ENCODE peak calls at places on chromosomes 11 and 22, in four cellular contexts. T is HL-60, X is fibroblast of mammary gland, O is mammary epithelial cell. I is an unnamed sample.

GRCh38 chr11:16204261-16204660 is 152.1 kb downstream of the SOX6 start:
- DNase-seq in X (no peak), T (no peak), O (no peak), I (no peak)

GRCh38 chr11:75035911-75036536 is 47.3 kb downstream of the NEU3 start:
- DNase-seq in X (no peak), O (peak), T (peak), I (no peak)

GRCh38 chr22:22771696-22772377 is 115.8 kb upstream of the IGLL5 start:
- DNase-seq in X (no peak), O (no peak), T (no peak), I (no peak)

GRCh38 chr11:134395002-134395401 is 17.0 kb downstream of the B3GAT1 start:
- DNase-seq in X (no peak), O (no peak), T (no peak), I (no peak)

GRCh38 chr11:44316388-44317240 is 6.7 kb upstream of the ALX4 start:
- DNase-seq in O (no peak), X (no peak), T (no peak), I (no peak)

GRCh38 chr11:839875-840617 is 2.3 kb downstream of the POLR2L start:
- DNase-seq in T (no peak), O (no peak), X (no peak), I (no peak)

GRCh38 chr22:44550666-44551491 is 52.8 kb upstream of the RTL6 start:
- DNase-seq in T (no peak), X (peak), O (peak), I (peak)

GRCh38 chr22:44449683-44450425 is 48.2 kb downstream of the RTL6 start:
- DNase-seq in O (no peak), X (no peak), T (no peak), I (no peak)

GRCh38 chr22:26464312-26464711 is 19.3 kb downstream of the HPS4 start:
- DNase-seq in T (no peak), X (peak), O (no peak), I (no peak)

GRCh38 chr11:61343792-61344745 is 11.0 kb downstream of the TKFC start:
- DNase-seq in O (no peak), T (no peak), X (no peak), I (no peak)

GRCh38 chr11:101010899-101011298 is 118.7 kb downstream of the PGR start:
- DNase-seq in X (peak), O (no peak), T (no peak), I (no peak)

GRCh38 chr11:37525336-37525735 is 927.3 kb upstream of the RAG2 start:
- DNase-seq in O (no peak), X (peak), T (no peak), I (no peak)

GRCh38 chr11:88363566-88364169 is 26.1 kb upstream of the CTSC start:
- DNase-seq in X (peak), T (peak), O (peak), I (no peak)

GRCh38 chr11:126817096-126817495 is 183.5 kb downstream of the KIRREL3 start:
- DNase-seq in O (no peak), T (no peak), X (peak), I (no peak)

GRCh38 chr22:33803371-33803770 is 116.9 kb downstream of the LARGE1 start:
- DNase-seq in X (peak), O (peak), T (no peak), I (no peak)

GRCh38 chr11:112346586-112346985 is 85.9 kb upstream of the PLET1 start:
- DNase-seq in O (no peak), T (no peak), X (no peak), I (no peak)

GRCh38 chr11:124758355-124759267 is 3.5 kb downstream of the ESAM start:
- DNase-seq in T (peak), O (peak), X (peak), I (no peak)

GRCh38 chr11:45035440-45035839 is 84.8 kb upstream of the TP53I11 start:
- DNase-seq in X (no peak), T (no peak), O (no peak), I (no peak)

GRCh38 chr11:44623321-44623715 is 57.9 kb downstream of the CD82 start:
- DNase-seq in T (no peak), X (no peak), O (no peak), I (peak)

GRCh38 chr11:12691473-12691872 is 17.3 kb downstream of the TEAD1 start:
- DNase-seq in O (no peak), X (peak), T (no peak), I (no peak)

GRCh38 chr22:27130949-27131745 is 473.8 kb downstream of the MIAT start:
- DNase-seq in X (no peak), T (no peak), O (no peak), I (no peak)

GRCh38 chr11:131691558-131692041 is 321.2 kb downstream of the NTM start:
- DNase-seq in O (peak), X (peak), T (no peak), I (no peak)

GRCh38 chr11:45165386-45165785 is 18.9 kb downstream of the PRDM11 start:
- DNase-seq in X (no peak), T (no peak), O (no peak), I (no peak)

DNA sequence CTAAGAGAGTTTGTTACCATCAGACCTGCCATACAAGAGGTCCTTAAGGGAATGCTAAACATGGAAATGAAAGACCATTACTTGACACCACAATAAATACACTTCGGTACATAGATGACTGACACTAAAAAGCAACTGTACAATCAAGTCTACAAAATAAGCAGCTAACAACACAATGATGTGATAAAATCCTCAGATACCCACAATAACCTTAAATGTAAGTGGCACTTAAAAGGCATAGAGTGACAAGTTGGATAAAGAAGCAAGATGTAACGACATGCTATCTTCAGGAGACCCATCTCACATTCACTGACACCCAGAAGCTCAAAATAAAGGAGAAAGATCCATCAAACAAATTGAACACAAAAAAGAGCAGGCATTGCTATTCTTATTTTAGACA is 107.6 kb downstream of the LRRC4C start:
- DNase-seq in X (no peak), O (no peak), T (no peak), I (no peak)
- H3K4me3 ChIP-seq in X (no peak), O (no peak), T (no peak), I (no peak)

GRCh38 chr22:24806663-24807001 is 621 bp downstream of the SGSM1 start:
- DNase-seq in X (no peak), T (no peak), O (no peak), I (no peak)
- H3K4me3 ChIP-seq in X (no peak), T (no peak), O (no peak), I (peak)

GRCh38 chr11:83195176-83195531 is 1.6 kb downstream of the ANKRD42 start:
- DNase-seq in T (no peak), X (no peak), O (no peak), I (no peak)
- H3K4me3 ChIP-seq in T (peak), X (peak), O (peak), I (peak)

DNA sequence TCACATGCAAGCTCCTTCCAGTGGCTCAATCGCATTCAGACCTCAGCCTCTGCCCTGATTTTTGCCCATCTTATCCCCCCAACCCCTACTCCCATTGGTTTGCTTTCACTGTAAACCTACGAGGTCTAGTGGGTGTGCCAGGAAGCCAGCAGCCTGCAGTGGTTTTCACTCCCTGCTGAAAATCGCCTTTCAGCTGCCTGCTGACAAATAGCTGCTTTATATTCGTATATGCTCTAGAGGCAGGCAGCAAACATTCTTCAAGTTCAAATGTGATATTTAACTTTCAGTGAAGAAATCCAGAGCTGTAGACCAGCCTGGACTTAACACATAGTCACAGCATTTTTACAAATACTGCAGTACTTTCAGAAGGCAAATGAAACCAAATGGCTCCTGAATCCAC is 92.8 kb upstream of the APOA1 start:
- DNase-seq in T (peak), O (peak), X (peak), I (no peak)
- H3K4me3 ChIP-seq in T (no peak), O (no peak), X (no peak), I (peak)

DNA sequence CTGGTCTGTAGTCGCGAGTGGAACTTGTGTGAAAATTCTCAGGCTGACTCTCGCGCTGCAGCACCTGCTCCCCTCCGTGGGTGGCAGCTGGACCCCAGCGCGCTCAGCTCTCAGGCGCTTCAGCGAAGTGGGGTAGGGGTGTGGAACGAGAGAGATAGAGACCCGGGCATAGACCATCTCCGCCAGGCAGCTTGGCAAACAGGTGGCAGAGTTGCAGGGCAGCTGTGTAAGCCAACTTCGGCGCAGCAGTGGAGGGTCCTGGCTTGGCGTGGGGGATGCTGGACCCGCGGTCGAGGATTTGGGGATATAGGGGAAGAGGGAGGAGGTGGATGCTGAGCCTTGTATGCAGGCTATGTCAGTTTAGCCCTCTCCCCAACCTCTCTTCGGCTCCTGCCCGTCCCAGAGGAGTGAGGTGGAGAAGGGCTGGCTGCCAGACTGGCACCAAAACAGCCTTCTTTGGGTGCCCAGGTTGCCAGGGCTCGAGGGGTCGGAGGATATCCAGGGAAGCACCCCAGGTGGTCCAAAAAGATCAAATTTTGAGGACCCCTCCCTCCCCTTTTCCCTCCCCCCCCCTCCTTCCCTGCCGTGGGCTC is 746 bp upstream of the CALCB start:
- DNase-seq in T (no peak), O (no peak), X (no peak), I (no peak)
- H3K4me3 ChIP-seq in T (no peak), O (no peak), X (no peak), I (no peak)

DNA sequence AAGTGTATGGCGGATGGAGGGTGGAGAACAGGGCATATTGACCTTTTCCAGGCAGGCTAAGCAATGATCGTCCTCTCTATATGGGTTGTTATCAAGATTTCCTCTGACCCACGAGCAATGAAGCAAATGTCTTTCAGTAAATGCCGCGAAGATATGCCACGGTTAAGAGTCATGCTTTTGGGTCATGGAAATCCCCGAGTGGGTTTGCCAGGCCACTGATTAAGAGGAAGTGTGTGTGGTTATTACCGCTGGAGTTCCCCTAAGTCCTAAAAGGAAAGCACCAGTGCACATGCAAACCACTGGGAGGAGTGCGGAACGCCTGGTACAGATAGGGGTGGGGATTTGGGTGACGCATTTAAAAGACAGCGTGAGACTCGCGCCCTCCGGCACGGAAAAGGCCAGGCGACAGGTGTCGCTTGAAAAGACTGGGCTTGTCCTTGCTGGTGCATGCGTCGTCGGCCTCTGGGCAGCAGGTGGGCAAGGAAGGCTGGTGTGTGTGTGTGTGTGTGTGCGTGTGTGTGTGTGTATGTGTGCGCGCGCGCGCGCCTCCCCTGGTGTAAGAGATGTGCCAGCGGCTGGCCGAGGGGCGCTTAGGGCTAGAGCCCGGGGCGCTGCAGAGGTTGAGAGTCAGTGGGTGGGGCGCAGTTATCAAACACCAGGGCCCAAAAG is at the start of gene BIRC3:
- DNase-seq in T (peak), X (peak), O (peak), I (peak)
- H3K4me3 ChIP-seq in T (peak), X (peak), O (peak), I (peak)

GRCh38 chr22:34878996-34879395 is 187.0 kb upstream of the ISX start:
- DNase-seq in T (no peak), O (peak), X (no peak), I (no peak)

GRCh38 chr22:34880667-34881066 is 185.3 kb upstream of the ISX start:
- DNase-seq in T (no peak), O (no peak), X (no peak), I (no peak)

GRCh38 chr22:34881453-34881852 is 184.5 kb upstream of the ISX start:
- DNase-seq in O (no peak), X (no peak), T (no peak), I (no peak)

DNA sequence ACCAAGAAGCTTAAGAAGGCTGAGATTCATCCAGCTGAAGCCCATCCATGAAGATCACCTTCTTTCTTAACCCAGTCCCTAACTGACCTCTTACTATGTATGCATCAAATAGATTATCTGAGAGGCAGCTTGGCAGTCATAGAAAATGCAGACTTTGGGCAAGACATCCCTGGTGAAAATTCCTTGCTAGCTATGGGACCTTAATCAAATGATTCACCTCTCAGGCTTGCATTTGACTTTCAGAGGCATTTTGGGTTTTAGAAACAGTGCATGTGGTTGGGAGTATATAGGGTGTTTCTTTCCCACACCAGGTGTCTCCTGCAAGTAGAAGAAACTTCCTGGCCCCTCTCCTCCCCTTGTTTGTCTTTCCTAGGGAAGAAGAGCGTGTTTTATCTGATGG is 188.5 kb upstream of the ISX start:
- DNase-seq in X (no peak), O (peak), T (no peak), I (no peak)
- H3K4me3 ChIP-seq in X (no peak), O (no peak), T (no peak), I (no peak)

GRCh38 chr22:30263883-30264282 is 2.8 kb downstream of the OSM start:
- DNase-seq in T (no peak), O (no peak), X (no peak), I (no peak)
- H3K4me3 ChIP-seq in T (no peak), O (no peak), X (no peak), I (no peak)